ENCODE peak calls at places on chromosomes 6 and 20, in ten cellular contexts. R is lung, X is neural progenitor cell, L is type B pancreatic cell, W is HFFc6, D is HFF-Myc, Y is GM20000, N is HCT116, M is WTC11, G is ovary. A is an unnamed sample.

GRCh38 chr6:51394061-51394460 is 575.4 kb downstream of the TFAP2B start:
- DNase-seq in N (no peak), G (no peak), R (no peak), L (no peak), X (no peak), M (no peak), Y (no peak), D (no peak), W (no peak), A (no peak)

GRCh38 chr6:154758125-154758524 is 24.9 kb downstream of the SCAF8 start:
- DNase-seq in W (no peak), N (no peak), D (no peak), M (no peak), L (no peak), G (no peak), Y (no peak), X (no peak), R (no peak), A (no peak)

GRCh38 chr20:59016795-59017492 is 2.3 kb upstream of the TUBB1 start:
- DNase-seq in Y (no peak), M (no peak), G (no peak), W (no peak), D (no peak), L (peak), X (no peak), N (no peak), R (peak), A (no peak)

GRCh38 chr20:53399131-53399530 is 194.5 kb downstream of the ZNF217 start:
- DNase-seq in N (no peak), D (no peak), X (no peak), Y (no peak), M (no peak), G (no peak), R (no peak), W (no peak), L (no peak), A (no peak)

GRCh38 chr6:36224918-36225461 is 28.4 kb downstream of the BRPF3 start:
- DNase-seq in N (no peak), M (no peak), X (no peak), Y (no peak), R (no peak), G (no peak), L (no peak), D (no peak), W (no peak), A (no peak)

GRCh38 chr6:90483956-90484355 is 102.9 kb downstream of the MAP3K7 start:
- DNase-seq in G (no peak), W (no peak), R (no peak), Y (no peak), M (no peak), N (no peak), X (no peak), L (no peak), D (no peak), A (no peak)

GRCh38 chr6:38184780-38185080 is 365.2 kb downstream of the ZFAND3 start:
- DNase-seq in G (no peak), X (no peak), N (no peak), W (no peak), R (no peak), D (no peak), L (no peak), Y (no peak), M (peak), A (no peak)

GRCh38 chr6:35687658-35688604 is 784 bp downstream of the FKBP5 start:
- DNase-seq in Y (peak), L (peak), M (peak), X (peak), G (peak), D (no peak), W (no peak), N (peak), R (peak), A (peak)

GRCh38 chr20:8971669-8972316 is 97.1 kb upstream of the PLCB4 start:
- DNase-seq in G (no peak), W (no peak), R (no peak), Y (no peak), D (no peak), N (no peak), X (no peak), M (no peak), L (no peak), A (no peak)

GRCh38 chr6:153150767-153151440 is 19.8 kb upstream of the RGS17 start:
- DNase-seq in Y (no peak), D (no peak), L (no peak), G (no peak), X (no peak), M (no peak), W (no peak), N (no peak), R (no peak), A (no peak)

GRCh38 chr6:20486641-20487040 is 47.6 kb upstream of the CDKAL1 start:
- DNase-seq in X (no peak), R (no peak), N (no peak), G (no peak), L (no peak), M (no peak), W (no peak), Y (no peak), D (no peak), A (no peak)

GRCh38 chr6:20481281-20481680 is 53.0 kb upstream of the CDKAL1 start:
- DNase-seq in M (no peak), W (no peak), D (no peak), R (no peak), Y (no peak), X (no peak), L (no peak), G (no peak), N (no peak), A (no peak)

GRCh38 chr6:20479075-20479871 is 55.0 kb upstream of the CDKAL1 start:
- DNase-seq in Y (no peak), X (no peak), L (no peak), M (no peak), D (no peak), W (no peak), G (no peak), N (no peak), R (no peak), A (no peak)

GRCh38 chr6:20487669-20488375 is 46.4 kb upstream of the CDKAL1 start:
- DNase-seq in W (no peak), M (no peak), L (no peak), Y (no peak), R (no peak), X (no peak), D (no peak), N (no peak), G (no peak), A (no peak)

DNA sequence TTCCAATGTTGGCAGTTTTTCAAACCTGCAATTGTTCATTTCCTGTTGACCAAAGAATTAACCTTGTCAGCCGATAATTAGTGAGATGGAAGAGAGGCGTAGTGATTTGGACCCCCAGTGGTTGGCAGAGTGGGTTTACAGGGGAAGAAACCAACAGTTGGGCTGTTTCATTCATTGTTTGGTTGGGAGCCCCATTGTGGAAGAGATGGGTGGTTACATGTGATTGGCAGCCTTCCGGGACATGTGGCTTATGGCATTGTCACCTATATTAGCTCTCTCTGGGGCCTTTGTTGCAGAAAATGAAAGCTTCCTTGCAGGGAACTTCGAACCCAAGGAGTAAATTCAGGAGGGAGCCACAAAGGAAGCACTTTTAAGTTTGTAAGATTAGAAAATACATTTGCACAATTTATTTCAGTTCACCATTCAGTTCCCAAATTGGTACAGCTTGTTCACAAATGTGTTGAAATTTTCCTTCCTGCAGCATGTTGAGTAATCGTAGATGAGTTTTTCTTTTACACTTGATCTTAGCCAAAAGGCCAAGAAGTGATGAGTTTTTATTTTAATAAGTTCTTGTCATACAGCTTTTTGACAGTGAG is 50.3 kb upstream of the CDKAL1 start:
- DNase-seq in L (no peak), Y (no peak), X (peak), G (no peak), D (no peak), R (no peak), N (no peak), M (no peak), W (no peak), A (no peak)
- TF ChIP-seq CTCF in L (no peak), Y (no peak), X (peak), G (no peak), D (no peak), R (no peak), N (no peak), M (no peak), W (no peak), A (no peak)

DNA sequence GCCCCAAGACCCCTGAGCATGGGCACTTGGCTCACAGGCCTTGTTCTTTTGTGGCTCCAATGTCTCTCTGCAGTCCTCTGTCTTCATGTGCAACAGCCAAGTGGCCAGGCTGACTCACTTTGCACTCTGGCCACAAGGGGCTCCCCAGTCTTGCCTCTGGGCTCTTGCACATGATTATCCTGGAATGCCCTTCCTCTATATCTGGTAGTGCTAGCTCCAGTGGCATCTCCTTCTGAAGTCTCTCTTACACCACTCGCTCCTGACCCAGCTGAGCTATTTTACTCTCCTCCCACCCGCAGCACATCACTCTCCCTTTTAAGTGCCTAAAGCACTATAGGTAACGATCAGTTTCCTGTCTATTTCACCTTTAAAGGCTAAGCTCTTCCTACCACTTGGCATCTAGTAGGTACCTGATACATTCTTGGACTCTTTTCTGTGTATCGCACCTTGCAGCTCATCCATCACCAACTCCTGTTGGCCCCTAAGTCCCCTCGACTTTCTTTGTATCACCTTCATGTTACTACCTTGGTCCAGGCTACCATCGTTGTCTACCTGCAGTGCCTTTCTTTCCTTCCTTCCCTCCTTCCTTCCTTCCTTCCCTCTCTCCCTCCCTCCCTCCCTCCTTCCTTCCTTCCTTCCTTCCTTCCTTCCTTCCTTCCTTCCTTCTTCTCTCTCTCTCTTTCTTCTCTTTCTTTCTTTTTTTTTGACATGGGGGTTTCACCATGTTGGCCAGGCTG is 211.9 kb upstream of the RNF24 start:
- DNase-seq in X (peak), D (no peak), L (no peak), N (no peak), M (peak), G (no peak), Y (no peak), R (no peak), W (peak), A (no peak)
- TF ChIP-seq CTCF in X (peak), D (peak), L (peak), N (peak), M (peak), G (no peak), Y (peak), R (no peak), W (peak), A (peak)

DNA sequence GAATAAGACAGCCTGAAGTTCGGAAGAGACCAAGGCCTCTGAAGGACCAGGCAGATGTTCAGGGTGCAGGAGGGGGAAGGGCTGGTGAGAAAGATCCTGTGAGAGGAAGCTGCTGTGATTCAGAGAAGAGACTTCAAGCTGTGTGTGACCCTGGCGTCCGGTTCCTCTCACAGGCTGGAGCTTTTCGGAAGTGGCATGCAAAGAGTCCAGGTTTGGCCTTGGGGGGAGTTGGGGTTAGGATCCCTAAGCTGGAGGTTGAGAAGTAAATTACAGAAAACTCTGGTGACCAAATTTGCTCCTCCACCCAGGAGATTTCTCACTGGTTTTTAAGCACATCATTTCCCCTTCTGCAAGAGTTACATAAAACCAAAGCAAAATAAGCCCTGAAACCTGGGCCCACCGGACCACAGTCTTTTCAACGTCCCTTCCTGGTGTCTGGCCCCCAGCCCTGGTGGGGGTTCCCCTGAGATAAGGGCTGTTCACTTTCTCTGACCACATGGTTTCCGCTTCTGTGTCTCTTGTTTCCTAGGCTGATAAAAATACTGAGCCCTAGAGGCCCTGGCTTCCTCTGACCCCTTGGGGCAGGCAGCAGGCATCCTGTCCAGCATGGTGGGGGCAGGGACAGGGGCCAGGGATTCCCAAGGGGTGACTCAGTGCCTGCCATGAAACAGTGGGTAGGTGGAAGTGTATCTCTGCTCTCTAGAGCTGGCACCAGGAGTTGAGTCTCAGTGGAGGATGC is 12.0 kb upstream of the LTA start:
- DNase-seq in M (no peak), N (no peak), R (peak), X (no peak), W (peak), G (peak), D (no peak), Y (peak), L (no peak), A (peak)
- TF ChIP-seq CTCF in M (no peak), N (no peak), R (no peak), X (no peak), W (no peak), G (no peak), D (no peak), Y (no peak), L (no peak), A (no peak)

GRCh38 chr6:97440590-97441176 is 157.7 kb upstream of the MMS22L start:
- DNase-seq in G (no peak), X (peak), D (no peak), N (peak), R (no peak), Y (no peak), L (no peak), W (peak), M (peak), A (peak)
- TF ChIP-seq CTCF in G (no peak), X (peak), D (peak), N (peak), R (no peak), Y (no peak), L (peak), W (peak), M (no peak), A (no peak)

GRCh38 chr20:3767434-3768341 is at the start of gene ADISSP:
- DNase-seq in X (peak), Y (peak), D (peak), W (peak), N (peak), G (peak), M (peak), L (peak), R (peak), A (peak)
- TF ChIP-seq CTCF in X (peak), Y (no peak), D (peak), W (no peak), N (peak), G (no peak), M (no peak), L (no peak), R (no peak), A (no peak)

GRCh38 chr6:104711371-104711770 is 148.3 kb downstream of the HACE1 start:
- DNase-seq in G (no peak), Y (no peak), D (peak), N (no peak), R (peak), L (no peak), W (peak), X (no peak), M (no peak), A (no peak)
- TF ChIP-seq CTCF in G (no peak), Y (no peak), D (no peak), N (no peak), R (no peak), L (no peak), W (no peak), X (no peak), M (no peak), A (no peak)

GRCh38 chr20:61873651-61874420 is 191.8 kb downstream of the TAF4 start:
- DNase-seq in R (no peak), M (no peak), L (no peak), D (no peak), X (no peak), N (no peak), Y (no peak), W (no peak), G (no peak), A (no peak)

GRCh38 chr20:61875221-61875885 is 190.3 kb downstream of the TAF4 start:
- DNase-seq in W (no peak), D (no peak), R (no peak), Y (no peak), M (peak), N (no peak), X (peak), L (no peak), G (no peak), A (no peak)

GRCh38 chr20:61875996-61876395 is 189.7 kb downstream of the TAF4 start:
- DNase-seq in L (no peak), X (no peak), N (no peak), R (no peak), D (no peak), Y (no peak), M (no peak), G (no peak), W (no peak), A (no peak)

GRCh38 chr20:61872371-61872900 is 193.2 kb downstream of the TAF4 start:
- DNase-seq in Y (no peak), G (no peak), L (no peak), N (no peak), X (no peak), W (no peak), M (no peak), R (no peak), D (no peak), A (no peak)

GRCh38 chr20:61874421-61875068 is 191.1 kb downstream of the TAF4 start:
- DNase-seq in D (no peak), N (peak), R (no peak), L (no peak), W (no peak), Y (no peak), G (no peak), X (peak), M (peak), A (no peak)
- TF ChIP-seq CTCF in D (peak), N (peak), R (no peak), L (peak), W (no peak), Y (no peak), G (no peak), X (peak), M (no peak), A (no peak)

DNA sequence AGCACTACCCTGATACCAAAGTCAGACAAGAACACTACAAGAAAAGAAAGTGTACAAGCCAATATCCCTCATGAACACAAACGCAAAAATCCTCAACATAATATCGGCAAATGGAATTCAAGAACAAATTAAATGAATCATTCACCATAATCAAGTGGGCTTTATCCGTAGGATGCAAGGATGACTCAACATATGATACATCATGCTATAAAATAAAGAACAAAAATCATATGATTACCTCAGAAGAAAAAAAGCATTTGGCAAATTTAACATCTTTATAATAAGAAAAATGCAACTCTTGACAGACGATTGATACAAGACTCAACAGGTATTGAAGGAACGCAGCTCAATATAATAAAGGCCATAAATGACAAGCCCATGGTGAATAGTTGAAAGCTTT is 843.9 kb downstream of the FRK start:
- DNase-seq in M (no peak), W (no peak), N (no peak), X (no peak), R (no peak), Y (no peak), L (no peak), G (no peak), D (no peak), A (no peak)
- TF ChIP-seq CTCF in M (no peak), W (no peak), N (no peak), X (no peak), R (no peak), Y (no peak), L (no peak), G (no peak), D (no peak), A (no peak)

DNA sequence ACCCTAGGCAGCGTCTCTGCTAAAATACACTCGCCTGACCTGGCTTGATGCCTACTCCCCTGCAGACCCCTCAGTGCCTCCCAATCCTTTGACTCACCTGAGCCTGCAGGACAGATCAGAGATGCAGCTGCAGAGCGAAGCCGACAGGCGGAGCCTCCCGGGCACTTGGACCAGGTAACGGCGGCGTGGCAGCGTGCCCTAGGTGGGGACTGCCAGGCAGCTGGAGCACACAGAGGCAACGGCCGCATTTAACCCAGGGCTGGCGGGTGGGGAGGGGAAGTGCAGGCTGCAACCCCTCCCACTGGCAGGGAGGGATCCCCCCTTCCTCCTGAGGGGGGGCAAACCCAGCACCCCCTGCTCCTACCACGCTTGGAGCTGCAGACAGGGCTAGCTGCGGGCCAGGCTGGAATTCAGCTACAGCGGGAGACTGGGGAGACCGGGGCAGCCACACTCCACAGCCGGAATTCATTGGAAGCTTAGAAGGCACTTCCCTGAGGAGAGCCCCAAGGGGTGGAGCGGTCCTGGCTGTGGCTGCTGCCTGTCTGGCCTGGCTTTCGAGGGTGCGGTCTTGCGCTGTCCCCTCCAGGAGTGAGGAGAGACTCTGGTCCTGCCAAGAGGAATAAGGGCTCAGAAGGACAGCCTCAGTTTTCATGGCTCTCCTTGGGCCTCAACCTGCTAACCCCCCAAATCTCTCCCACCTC is at the start of gene MATN4:
- DNase-seq in X (no peak), W (no peak), R (peak), L (no peak), D (no peak), M (peak), Y (peak), G (no peak), N (no peak), A (no peak)
- TF ChIP-seq CTCF in X (no peak), W (peak), R (no peak), L (no peak), D (no peak), M (no peak), Y (no peak), G (no peak), N (no peak), A (no peak)